ENCODE peak calls at places on chromosomes 1 and 21, in four cellular contexts. O is HTR-8/SVneo; S is DMS 273 treated with DMSO at 0.1 percent for 48 hours; H is activated T-helper 9 cell treated with anti-CD3 and anti-CD28 coated beads, Interleukin-2, amount 50 U/mL, for 16 hours. T is an unnamed sample.

GRCh38 chr1:166189126-166189525 is 22.3 kb upstream of the FAM78B start:
- DNase-seq in O (no peak), S (no peak), H (no peak), T (no peak)

GRCh38 chr21:42461881-42462877 is 33.8 kb downstream of the RSPH1 start:
- DNase-seq in O (no peak), S (no peak), H (no peak), T (no peak)

GRCh38 chr1:194151056-194151455 is 964.6 kb upstream of the B3GALT2 start:
- DNase-seq in O (no peak), S (no peak), H (no peak), T (no peak)

GRCh38 chr21:33403128-33403785 is at the start of gene IFNGR2:
- DNase-seq in O (no peak), S (no peak), H (peak; percentile 46), T (no peak)

GRCh38 chr1:235403598-235403997 is 36.4 kb downstream of the TBCE start:
- DNase-seq in O (no peak), S (no peak), H (no peak), T (no peak)

GRCh38 chr21:16079830-16080229 is 350.0 kb downstream of the USP25 start:
- DNase-seq in O (no peak), S (no peak), H (no peak), T (no peak)

GRCh38 chr1:237851209-237851845 is 39.4 kb downstream of the ZP4 start:
- DNase-seq in O (peak; percentile 60), S (peak; percentile 63), H (no peak), T (no peak)

GRCh38 chr1:168134132-168135041 is 2.3 kb downstream of the GPR161 start:
- DNase-seq in O (no peak), S (no peak), H (no peak), T (no peak)

GRCh38 chr1:38990401-38990745 is 703 bp upstream of the AKIRIN1 start:
- DNase-seq in O (no peak), S (peak; percentile 100), H (no peak), T (no peak)

GRCh38 chr1:143680304-143680703 is 291.5 kb downstream of the FAM72C start:
- DNase-seq in O (no peak), S (no peak), H (no peak), T (no peak)

GRCh38 chr1:158177705-158178450 is 2.8 kb upstream of the CD1D start:
- DNase-seq in O (peak; percentile 46), S (peak; percentile 40), H (no peak), T (no peak)

T was measured in activated gamma-delta T cell treated with anti-CD3 and anti-CD28 coated beads, Interleukin-2, amount 50 U/mL, for 16 hours.